ENCODE peak calls at places on chromosomes 3 and 15, in five cellular contexts. T is astrocyte, N is nephron progenitor cell, H is HFFc6, X is foreskin fibroblast. M is an unnamed sample.

GRCh38 chr15:66588971-66589370 is 23.2 kb upstream of the LCTL start:
- DNase-seq in T (no peak), H (no peak), X (no peak), N (no peak), M (no peak)

GRCh38 chr3:52143616-52144015 is 10.6 kb downstream of the POC1A start:
- DNase-seq in X (no peak), N (no peak), H (no peak), T (no peak), M (no peak)

GRCh38 chr3:141151439-141151838 is 80.2 kb upstream of the PXYLP1 start:
- DNase-seq in T (peak), X (no peak), H (no peak), N (no peak), M (no peak)

GRCh38 chr3:187183210-187183862 is 13.9 kb upstream of the RTP1 start:
- DNase-seq in H (no peak), T (peak), X (peak), N (no peak), M (no peak)

GRCh38 chr15:41603411-41603935 is 44.5 kb downstream of the TYRO3 start:
- DNase-seq in H (no peak), X (no peak), T (no peak), N (no peak), M (no peak)

GRCh38 chr3:122356402-122356801 is 26.6 kb downstream of the MIX23 start:
- DNase-seq in H (peak), X (peak), T (peak), N (peak), M (no peak)

GRCh38 chr3:160755776-160756304 is at the start of gene PPM1L:
- DNase-seq in X (peak), N (peak), H (peak), T (peak), M (peak)

GRCh38 chr3:1448443-1448842 is 355.6 kb downstream of the CNTN6 start:
- DNase-seq in T (no peak), N (no peak), H (no peak), X (no peak), M (no peak)

GRCh38 chr3:101936419-101937331 is 87.4 kb downstream of the NFKBIZ start:
- DNase-seq in T (peak), X (peak), N (no peak), H (peak), M (peak)

GRCh38 chr3:126509565-126510322 is 7.8 kb downstream of the UROC1 start:
- DNase-seq in H (no peak), T (no peak), N (no peak), X (no peak), M (no peak)

GRCh38 chr3:107412376-107412775 is 35.1 kb downstream of the CCDC54 start:
- DNase-seq in X (peak), T (peak), N (no peak), H (peak), M (no peak)

GRCh38 chr15:75347222-75348033 is 589 bp downstream of the NEIL1 start:
- DNase-seq in H (no peak), N (peak), X (peak), T (no peak), M (no peak)

GRCh38 chr15:35320911-35321310 is 225.1 kb downstream of the DPH6 start:
- DNase-seq in H (no peak), T (no peak), N (no peak), X (no peak), M (no peak)

GRCh38 chr3:72353236-72354105 is 494.8 kb downstream of the SHQ1 start:
- DNase-seq in X (peak), T (no peak), H (peak), N (no peak), M (no peak)

GRCh38 chr3:67642734-67643133 is 11.7 kb downstream of the SUCLG2 start:
- DNase-seq in N (no peak), X (no peak), H (no peak), T (no peak), M (no peak)

GRCh38 chr3:153293222-153293621 is 131.2 kb downstream of the RAP2B start:
- DNase-seq in X (peak), N (no peak), T (peak), H (peak), M (peak)

GRCh38 chr15:92582206-92582605 is 73.4 kb downstream of the FAM174B start:
- DNase-seq in T (no peak), N (no peak), X (no peak), H (no peak), M (no peak)

GRCh38 chr3:146050700-146051099 is 110.3 kb downstream of the PLOD2 start:
- DNase-seq in N (no peak), X (peak), T (no peak), H (no peak), M (no peak)
- TF ChIP-seq CTCF in N (no peak), X (no peak), T (no peak), H (no peak), M (no peak)

GRCh38 chr3:27185231-27185989 is 183.8 kb downstream of the NEK10 start:
- DNase-seq in X (no peak), N (no peak), H (peak), T (no peak), M (no peak)
- TF ChIP-seq CTCF in X (no peak), N (no peak), H (peak), T (no peak), M (no peak)

DNA sequence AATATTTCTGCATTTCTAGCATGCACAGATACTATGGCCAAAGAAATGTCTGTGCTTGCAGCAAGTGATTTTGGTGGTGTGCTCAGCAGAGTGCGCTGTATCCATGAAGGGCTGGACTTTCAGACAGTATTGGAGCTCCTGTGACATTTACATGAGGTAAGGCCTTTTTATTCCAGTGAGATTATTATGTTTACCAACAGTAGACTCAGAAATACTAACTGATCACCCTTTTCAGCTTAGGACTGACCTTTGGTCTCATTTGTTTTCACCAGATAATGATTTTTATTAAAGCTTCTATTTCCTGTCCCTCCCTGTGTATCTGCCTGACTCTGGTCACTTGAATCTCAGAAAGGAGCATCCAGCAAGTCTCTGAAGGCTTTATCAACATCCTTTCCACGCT is 1302.5 kb upstream of the EPHA6 start:
- DNase-seq in H (no peak), X (no peak), N (no peak), T (no peak), M (no peak)
- TF ChIP-seq CTCF in H (no peak), X (no peak), N (no peak), T (no peak), M (no peak)

DNA sequence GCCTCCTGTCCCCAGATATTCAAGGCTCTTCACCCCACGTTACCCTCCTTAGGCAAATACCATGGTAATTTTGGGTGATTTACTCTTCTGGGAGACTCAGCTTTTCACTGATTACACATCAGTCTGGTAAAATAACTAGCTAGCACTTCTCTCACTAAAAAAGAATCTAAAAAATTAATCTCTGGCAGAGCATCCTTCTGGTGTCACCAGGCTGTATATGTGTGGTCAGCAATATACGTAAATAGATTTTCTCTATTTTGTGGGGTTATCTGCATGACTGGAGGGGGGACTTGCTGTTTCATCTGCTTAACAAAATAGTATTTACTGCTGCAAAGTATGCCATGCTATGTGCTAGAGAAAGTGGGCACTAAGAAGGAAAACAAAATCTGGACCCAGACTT is 45.1 kb downstream of the LRRC28 start:
- DNase-seq in N (no peak), T (peak), X (no peak), H (no peak), M (no peak)
- TF ChIP-seq CTCF in N (no peak), T (no peak), X (no peak), H (no peak), M (no peak)

GRCh38 chr15:82749951-82750830 is 40.5 kb upstream of the AP3B2 start:
- DNase-seq in N (peak), T (peak), H (peak), X (peak), M (peak)

GRCh38 chr15:82748315-82748714 is 38.6 kb upstream of the AP3B2 start:
- DNase-seq in N (no peak), H (no peak), T (no peak), X (no peak), M (no peak)

DNA sequence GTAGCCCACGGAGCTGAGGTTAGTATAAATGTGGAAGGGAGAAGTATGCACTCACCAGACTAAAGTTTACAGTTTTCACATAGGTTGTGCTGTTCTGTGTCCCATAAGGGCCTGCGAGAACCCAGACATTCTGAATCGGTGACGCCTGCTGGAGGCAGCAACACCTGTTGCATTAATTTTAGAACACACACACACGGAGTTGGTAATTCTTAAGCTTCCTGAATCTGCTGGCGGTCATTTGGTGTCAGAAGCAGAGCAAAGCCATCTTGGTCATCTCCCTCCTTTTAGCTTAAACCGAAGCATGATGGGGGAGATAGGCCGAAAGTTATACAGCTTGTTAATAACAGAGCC is 41.1 kb upstream of the AP3B2 start:
- DNase-seq in H (peak), N (no peak), T (no peak), X (no peak), M (no peak)
- TF ChIP-seq CTCF in H (no peak), N (no peak), T (no peak), X (no peak), M (peak)

GRCh38 chr15:39979606-39980005 is 45.7 kb downstream of the EIF2AK4 start:
- DNase-seq in N (no peak), X (peak), H (no peak), T (no peak), M (no peak)

GRCh38 chr15:39974656-39975230 is 40.8 kb downstream of the EIF2AK4 start:
- DNase-seq in N (no peak), H (no peak), T (no peak), X (peak), M (no peak)

DNA sequence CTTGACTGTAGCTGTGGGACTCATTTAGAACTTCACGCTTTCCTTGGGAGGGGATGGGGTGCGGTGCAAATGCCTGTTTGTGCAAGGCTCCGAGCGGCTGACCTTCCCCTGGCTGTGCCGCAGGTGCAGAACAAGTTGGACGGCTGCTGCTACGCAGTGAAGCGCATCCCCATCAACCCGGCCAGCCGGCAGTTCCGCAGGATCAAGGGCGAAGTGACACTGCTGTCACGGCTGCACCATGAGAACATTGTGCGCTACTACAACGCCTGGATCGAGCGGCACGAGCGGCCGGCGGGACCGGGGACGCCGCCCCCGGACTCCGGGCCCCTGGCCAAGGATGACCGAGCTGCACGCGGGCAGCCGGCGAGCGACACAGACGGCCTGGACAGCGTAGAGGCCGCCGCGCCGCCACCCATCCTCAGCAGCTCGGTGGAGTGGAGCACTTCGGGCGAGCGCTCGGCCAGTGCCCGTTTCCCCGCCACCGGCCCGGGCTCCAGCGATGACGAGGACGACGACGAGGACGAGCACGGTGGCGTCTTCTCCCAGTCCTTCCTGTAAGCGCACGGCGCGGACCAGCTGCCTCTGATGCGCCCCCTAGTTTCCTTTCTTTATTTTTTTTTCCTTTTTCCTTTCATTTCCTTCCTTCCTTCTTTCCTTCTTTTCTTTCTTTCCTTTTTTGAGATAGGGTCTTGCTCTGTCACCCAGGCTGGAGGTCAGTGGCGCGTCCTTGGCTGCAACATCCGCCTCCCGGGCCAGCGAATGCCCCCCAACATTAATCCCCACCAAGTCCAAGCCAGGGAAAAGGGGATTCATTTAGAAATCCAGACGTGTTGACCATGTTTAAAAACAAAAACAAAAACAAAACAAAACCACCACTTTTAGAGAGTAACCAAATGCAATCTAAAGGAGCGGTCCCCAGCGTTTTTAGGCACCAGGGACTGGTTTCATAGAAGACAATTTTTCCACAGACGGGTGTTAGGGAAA is 42.7 kb downstream of the EIF2AK4 start:
- DNase-seq in T (peak), N (peak), H (peak), X (peak), M (peak)
- TF ChIP-seq CTCF in T (peak), N (no peak), H (peak), X (peak), M (peak)

DNA sequence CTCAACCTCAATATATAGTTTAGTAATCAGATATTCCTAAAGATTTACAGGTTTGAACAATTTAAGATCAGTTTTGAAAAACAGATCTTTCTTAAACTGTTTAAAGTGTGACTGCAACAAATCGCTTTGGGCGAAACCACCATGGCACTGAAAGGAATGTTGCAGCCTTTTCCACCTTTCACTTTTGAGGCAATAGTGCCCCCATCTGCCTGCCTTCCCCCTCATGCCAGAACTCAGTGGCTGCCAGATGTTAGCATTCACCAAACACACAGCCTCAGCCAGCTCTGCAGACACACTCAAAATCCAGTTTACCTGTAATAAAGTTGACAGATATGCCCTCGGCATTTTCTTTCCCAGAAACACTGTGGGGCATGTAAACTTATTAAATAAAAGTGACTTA is 3.3 kb downstream of the LYSMD4 start:
- DNase-seq in N (peak), T (peak), X (peak), H (peak), M (peak)
- TF ChIP-seq CTCF in N (peak), T (peak), X (peak), H (peak), M (peak)

GRCh38 chr3:138361561-138361971 is 13.2 kb downstream of the MRAS start:
- DNase-seq in T (no peak), X (no peak), N (peak), H (no peak), M (no peak)

GRCh38 chr3:138362536-138362935 is 14.2 kb downstream of the MRAS start:
- DNase-seq in X (no peak), H (no peak), T (no peak), N (no peak), M (no peak)

GRCh38 chr3:138360272-138361192 is 12.2 kb downstream of the MRAS start:
- DNase-seq in H (no peak), X (no peak), N (no peak), T (no peak), M (no peak)

GRCh38 chr3:138359549-138360271 is 11.3 kb downstream of the MRAS start:
- DNase-seq in T (no peak), X (no peak), N (no peak), H (no peak), M (no peak)

DNA sequence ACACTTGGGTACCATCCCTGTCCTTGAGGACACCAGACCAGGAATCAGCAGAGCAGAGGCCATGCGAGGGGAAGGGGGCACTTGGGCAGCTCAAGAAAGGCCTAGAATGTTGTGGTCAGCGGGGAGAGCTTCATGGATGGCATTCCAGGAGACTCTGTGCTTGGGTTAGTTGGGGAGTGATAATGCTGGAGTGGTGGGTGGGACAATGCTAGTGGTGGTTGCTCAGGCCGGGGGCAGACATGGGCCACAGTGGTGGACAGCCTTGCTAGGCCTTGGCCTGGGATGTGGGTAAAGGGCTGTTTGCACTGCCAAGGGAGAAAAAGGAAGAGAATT is 12.8 kb downstream of the MRAS start:
- DNase-seq in N (no peak), H (no peak), X (no peak), T (no peak), M (no peak)
- TF ChIP-seq CTCF in N (no peak), H (no peak), X (no peak), T (no peak), M (no peak)

DNA sequence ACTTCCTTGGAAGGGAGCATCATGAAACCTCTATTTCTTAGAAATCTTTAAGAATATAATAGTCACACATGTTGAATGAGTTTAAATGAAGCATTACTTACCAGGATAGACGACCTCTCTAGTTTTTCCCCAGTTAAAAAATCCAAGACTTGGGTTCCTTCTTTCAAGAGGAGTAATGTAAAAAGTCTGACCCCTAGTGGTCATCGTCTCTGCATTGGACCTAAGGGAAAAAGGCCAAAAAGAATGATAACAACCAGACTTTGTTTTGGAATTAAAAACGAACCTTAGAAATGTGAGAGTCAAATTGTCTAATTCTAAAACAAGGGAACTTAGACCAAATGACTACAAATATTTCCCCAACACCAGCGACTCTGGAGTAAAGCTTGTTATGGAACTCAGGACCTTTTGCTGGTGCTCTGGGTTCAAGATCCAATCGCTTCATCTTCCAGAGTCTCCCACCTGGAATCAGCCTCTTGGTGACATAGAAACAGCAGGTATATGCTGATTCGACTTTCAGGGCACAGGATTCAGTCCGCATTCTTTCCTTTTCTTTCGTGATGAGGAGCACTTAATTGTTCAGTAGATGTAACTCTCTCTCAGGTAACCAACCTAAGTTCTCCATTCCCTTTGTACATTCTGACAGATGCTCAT is 214.8 kb upstream of the TPRG1 start:
- DNase-seq in X (peak), T (peak), H (peak), N (no peak), M (peak)
- TF ChIP-seq CTCF in X (peak), T (peak), H (peak), N (peak), M (peak)

DNA sequence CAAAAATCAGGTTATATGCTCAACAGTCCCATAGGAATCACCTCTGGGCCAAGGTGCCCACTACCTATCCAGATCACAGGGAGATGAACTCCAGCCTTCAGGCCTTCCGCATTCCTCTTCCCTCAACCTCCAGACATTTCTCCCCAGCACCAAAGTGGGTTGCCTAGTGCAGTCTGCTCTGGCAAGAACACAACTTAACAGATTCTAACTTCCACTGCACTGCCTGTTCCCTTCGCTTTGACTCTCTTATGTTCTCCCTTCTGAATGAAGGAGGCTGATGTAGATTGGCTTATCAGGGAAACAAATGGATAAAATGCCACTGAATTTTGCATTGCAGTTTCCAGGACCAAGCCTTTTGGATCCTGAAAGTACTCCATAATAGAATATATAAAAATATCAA is 106.3 kb downstream of the SRGAP3 start:
- DNase-seq in X (no peak), H (no peak), T (no peak), N (no peak), M (no peak)
- TF ChIP-seq CTCF in X (no peak), H (no peak), T (no peak), N (no peak), M (no peak)